ENCODE peak calls at places on chromosomes 11 and 22, in six cellular contexts. G, B, J, A, P and Z are unnamed samples.
A peak's percentile ranks its signal among the peaks of the same experiment; 100 is the strongest.

GRCh38 chr11:8810331-8811301 is 100.4 kb upstream of the AKIP1 start:
- DNase-seq in J (peak; percentile 88), B (peak; percentile 85), G (peak; percentile 81), P (peak; percentile 59), A (peak; percentile 88), Z (peak; percentile 87)

GRCh38 chr11:77068461-77069335 is 1.9 kb downstream of the CAPN5 start:
- DNase-seq in P (no peak), J (no peak), G (no peak), B (no peak), A (no peak), Z (peak; percentile 47)

GRCh38 chr11:114141863-114142590 is 82.5 kb downstream of the ZBTB16 start:
- DNase-seq in G (no peak), A (no peak), J (no peak), P (no peak), B (no peak), Z (no peak)

GRCh38 chr22:27100789-27101188 is 443.4 kb downstream of the MIAT start:
- DNase-seq in P (no peak), A (no peak), B (no peak), G (no peak), J (no peak), Z (no peak)

GRCh38 chr11:114822038-114822437 is 143.7 kb downstream of the NXPE2 start:
- DNase-seq in P (no peak), A (no peak), G (no peak), B (no peak), J (no peak), Z (no peak)

GRCh38 chr11:17730608-17731462 is 3.7 kb upstream of the KCNC1 start:
- DNase-seq in A (peak; percentile 80), J (peak; percentile 70), B (peak; percentile 83), P (peak; percentile 91), G (peak; percentile 83), Z (no peak)

GRCh38 chr22:48628891-48629559 is 1198.6 kb downstream of the BRD1 start:
- DNase-seq in A (no peak), G (no peak), B (no peak), P (no peak), J (no peak), Z (no peak)

GRCh38 chr11:110897035-110897434 is 184.8 kb upstream of the ARHGAP20 start:
- DNase-seq in B (no peak), J (no peak), P (no peak), A (no peak), G (no peak), Z (no peak)

GRCh38 chr11:79304599-79305212 is 136.1 kb downstream of the TENM4 start:
- DNase-seq in P (no peak), J (no peak), A (no peak), G (no peak), B (no peak), Z (no peak)

GRCh38 chr11:104968856-104969776 is 742 bp upstream of the CASP4 start:
- DNase-seq in A (peak; percentile 73), G (peak; percentile 25), B (peak; percentile 57), P (peak; percentile 18), J (peak; percentile 34), Z (peak; percentile 68)

GRCh38 chr11:114251797-114252327 is 44.3 kb upstream of the NNMT start:
- DNase-seq in J (no peak), A (no peak), P (no peak), G (no peak), B (no peak), Z (no peak)

GRCh38 chr11:34411786-34412185 is 26.9 kb upstream of the CAT start:
- DNase-seq in G (no peak), P (peak; percentile 60), J (no peak), A (no peak), B (no peak), Z (no peak)

GRCh38 chr11:119912214-119912613 is 183.2 kb upstream of the NECTIN1 start:
- DNase-seq in G (no peak), A (no peak), P (no peak), J (no peak), B (no peak), Z (no peak)

GRCh38 chr11:112693781-112694180 is 267.4 kb upstream of the NCAM1 start:
- DNase-seq in J (no peak), B (no peak), P (no peak), G (no peak), A (no peak), Z (no peak)

GRCh38 chr11:116330439-116331185 is 442.2 kb downstream of the BUD13 start:
- DNase-seq in A (no peak), J (no peak), G (peak; percentile 20), B (no peak), P (no peak), Z (no peak)
- H3K27ac ChIP-seq in A (no peak overlapping the region), J (no peak overlapping the region), G (no peak overlapping the region), B (no peak overlapping the region), P (no peak overlapping the region), Z (no peak overlapping the region)

GRCh38 chr22:25563757-25564319 is 637 bp upstream of the GRK3 start:
- DNase-seq in P (no peak), B (no peak), A (peak; percentile 70), J (peak; percentile 64), G (no peak), Z (no peak)
- H3K27ac ChIP-seq in P (no peak overlapping the region), B (peak overlapping the region; percentile 52), A (peak overlapping the region; percentile 59), J (peak overlapping the region; percentile 81), G (peak overlapping the region; percentile 72), Z (peak overlapping the region; percentile 74)

GRCh38 chr22:19852177-19852781 is 2.4 kb downstream of the GNB1L start:
- DNase-seq in B (no peak), J (no peak), G (no peak), A (no peak), P (no peak), Z (no peak)
- H3K27ac ChIP-seq in B (no peak overlapping the region), J (no peak overlapping the region), G (no peak overlapping the region), A (no peak overlapping the region), P (no peak overlapping the region), Z (peak overlapping the region; percentile 88)

GRCh38 chr22:44030702-44031082 is 6.6 kb downstream of the PARVB start:
- DNase-seq in G (no peak), A (no peak), B (no peak), J (no peak), P (no peak), Z (no peak)
- H3K27ac ChIP-seq in G (peak overlapping the region; percentile 98), A (no peak overlapping the region), B (peak overlapping the region; percentile 45), J (peak overlapping the region; percentile 97), P (no peak overlapping the region), Z (peak overlapping the region; percentile 11)

GRCh38 chr11:132472411-132473205 is 1059.7 kb downstream of the OPCML start:
- DNase-seq in B (no peak), P (no peak), J (no peak), G (no peak), A (no peak), Z (no peak)
- H3K27ac ChIP-seq in B (no peak overlapping the region), P (no peak overlapping the region), J (no peak overlapping the region), G (no peak overlapping the region), A (no peak overlapping the region), Z (no peak overlapping the region)

GRCh38 chr11:44952082-44952481 is 1.4 kb upstream of the TP53I11 start:
- DNase-seq in P (no peak), B (peak; percentile 69), A (no peak), G (no peak), J (no peak), Z (no peak)

GRCh38 chr11:44950625-44951472 is at the start of gene TP53I11:
- DNase-seq in B (peak; percentile 89), A (peak; percentile 88), G (peak; percentile 88), J (peak; percentile 87), P (peak; percentile 63), Z (peak; percentile 86)

GRCh38 chr11:44948155-44948554 is 2.5 kb downstream of the TP53I11 start:
- DNase-seq in A (no peak), G (no peak), J (no peak), P (no peak), B (no peak), Z (no peak)

GRCh38 chr11:44949160-44950035 is 1.3 kb downstream of the TP53I11 start:
- DNase-seq in B (peak; percentile 75), A (no peak), J (peak; percentile 44), G (no peak), P (peak; percentile 41), Z (no peak)

GRCh38 chr11:44950036-44950624 is 553 bp downstream of the TP53I11 start:
- DNase-seq in A (no peak), B (peak; percentile 67), P (no peak), G (no peak), J (peak; percentile 55), Z (no peak)
- H3K27ac ChIP-seq in A (peak overlapping the region; percentile 59), B (peak overlapping the region; percentile 93), P (no peak overlapping the region), G (peak overlapping the region; percentile 89), J (peak overlapping the region; percentile 86), Z (peak overlapping the region; percentile 84)

GRCh38 chr22:38735126-38735464 is 20.7 kb downstream of the SUN2 start:
- DNase-seq in G (peak; percentile 11), B (peak; percentile 42), A (no peak), P (no peak), J (no peak), Z (no peak)

GRCh38 chr22:38736257-38736570 is 19.6 kb downstream of the SUN2 start:
- DNase-seq in B (no peak), A (no peak), G (no peak), J (no peak), P (no peak), Z (peak; percentile 77)

GRCh38 chr22:38735465-38736256 is 20.1 kb downstream of the SUN2 start:
- DNase-seq in J (peak; percentile 60), G (peak; percentile 7), A (no peak), P (no peak), B (no peak), Z (no peak)

GRCh38 chr22:38733329-38734202 is 22.2 kb downstream of the SUN2 start:
- DNase-seq in B (peak; percentile 76), P (peak; percentile 29), J (no peak), G (peak; percentile 64), A (no peak), Z (no peak)

DNA sequence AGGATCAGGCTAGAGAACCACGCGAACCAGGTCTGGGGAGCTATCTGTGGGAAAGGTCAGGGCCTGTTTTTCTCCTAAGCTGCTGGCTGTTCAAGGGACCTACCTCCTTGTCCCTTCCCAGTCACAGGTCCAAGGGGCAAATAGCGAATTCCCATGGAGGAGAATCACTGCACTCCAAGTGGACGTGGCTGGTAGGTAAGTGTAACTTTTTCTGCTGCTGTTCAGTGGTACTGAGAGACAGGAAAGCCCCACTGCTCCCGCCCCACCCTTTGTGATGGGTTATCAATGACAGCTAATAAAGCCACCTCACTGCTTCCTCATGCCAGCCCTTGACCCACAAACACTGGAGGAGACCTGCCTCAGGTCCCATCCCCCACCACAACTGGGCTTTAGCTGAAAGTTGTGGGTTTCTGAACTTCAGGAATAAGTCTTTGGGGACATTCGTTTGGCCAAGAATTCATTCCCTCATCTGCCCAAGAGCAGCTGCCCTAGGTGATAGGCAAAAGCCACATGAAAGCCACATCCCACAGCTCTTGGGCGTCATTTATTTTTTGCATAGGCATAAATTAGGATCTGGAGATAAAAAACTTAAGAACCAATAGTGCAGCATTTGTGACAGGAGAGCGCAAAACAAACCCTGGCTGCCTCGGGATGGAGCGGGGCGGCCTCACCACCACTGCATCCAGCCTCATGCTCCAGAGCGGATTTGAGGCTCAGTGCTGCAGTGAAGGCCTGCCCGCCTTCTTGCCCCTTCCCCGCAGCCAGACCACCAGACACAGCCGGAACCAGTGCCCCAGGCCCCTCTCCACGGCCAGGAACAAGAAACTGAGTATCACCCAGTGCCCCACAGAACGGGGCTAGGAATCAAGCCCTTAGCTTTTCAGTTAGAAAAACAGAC is 21.3 kb downstream of the SUN2 start:
- DNase-seq in G (peak; percentile 11), A (no peak), B (peak; percentile 47), J (no peak), P (no peak), Z (no peak)
- H3K27ac ChIP-seq in G (peak overlapping the region; percentile 84), A (peak overlapping the region; percentile 69), B (peak overlapping the region; percentile 72), J (peak overlapping the region; percentile 65), P (no peak overlapping the region), Z (peak overlapping the region; percentile 37)